ENCODE peak calls at places on chromosomes 6 and 20, in ten cellular contexts. F is glutamatergic neuron; N is fibroblast of mammary gland; S is spleen; E is AG10803; P is CD8-positive, alpha-beta T cell; L is astrocyte of the cerebellum; A is suprapubic skin; I is kidney epithelial cell; H is RWPE1. C is an unnamed sample.

GRCh38 chr20:50259705-50260479 is 69.3 kb downstream of the CEBPB start:
- DNase-seq in F (no peak), N (no peak), S (no peak), E (no peak), P (no peak), L (no peak), A (peak), I (no peak), H (no peak), C (no peak)

GRCh38 chr20:40648505-40649072 is 40.4 kb downstream of the MAFB start:
- DNase-seq in F (no peak), N (no peak), S (no peak), E (no peak), P (no peak), L (no peak), A (no peak), I (no peak), H (no peak), C (no peak)

GRCh38 chr6:133313068-133313467 is 71.9 kb downstream of the EYA4 start:
- DNase-seq in F (no peak), N (no peak), S (no peak), E (no peak), P (no peak), L (no peak), A (no peak), I (no peak), H (no peak), C (no peak)

GRCh38 chr6:82507112-82507511 is 143.5 kb downstream of the TPBG start:
- DNase-seq in F (no peak), N (peak), S (no peak), E (no peak), P (no peak), L (no peak), A (no peak), I (no peak), H (no peak), C (no peak)

GRCh38 chr6:161584051-161584450 is 310.2 kb upstream of the AGPAT4 start:
- DNase-seq in F (no peak), N (peak), S (no peak), E (no peak), P (no peak), L (no peak), A (no peak), I (no peak), H (peak), C (no peak)

GRCh38 chr20:33002087-33002808 is 2.0 kb downstream of the SUN5 start:
- DNase-seq in F (no peak), N (no peak), S (peak), E (no peak), P (no peak), L (no peak), A (no peak), I (no peak), H (no peak), C (no peak)

GRCh38 chr20:5484926-5485325 is 168.2 kb upstream of the PROKR2 start:
- DNase-seq in F (peak), N (no peak), S (no peak), E (no peak), P (no peak), L (no peak), A (no peak), I (no peak), H (no peak), C (no peak)

GRCh38 chr6:158536891-158537798 is 22.7 kb upstream of the TMEM181 start:
- DNase-seq in F (peak), N (peak), S (no peak), E (no peak), P (no peak), L (no peak), A (no peak), I (no peak), H (peak), C (peak)

GRCh38 chr6:28867078-28867414 is 56.7 kb downstream of the TRIM27 start:
- DNase-seq in F (no peak), N (peak), S (no peak), E (peak), P (no peak), L (no peak), A (no peak), I (no peak), H (no peak), C (no peak)

GRCh38 chr6:149233056-149233715 is 84.3 kb upstream of the TAB2 start:
- DNase-seq in F (no peak), N (peak), S (no peak), E (peak), P (peak), L (peak), A (no peak), I (peak), H (peak), C (no peak)

GRCh38 chr20:44660506-44660905 is 9.0 kb upstream of the ADA start:
- DNase-seq in F (no peak), N (peak), S (no peak), E (no peak), P (no peak), L (no peak), A (no peak), I (no peak), H (no peak), C (no peak)

GRCh38 chr6:45728674-45729073 is 287.0 kb downstream of the CLIC5 start:
- DNase-seq in F (no peak), N (peak), S (no peak), E (peak), P (no peak), L (no peak), A (no peak), I (no peak), H (peak), C (no peak)

GRCh38 chr6:33217246-33217645 is 8.9 kb downstream of the RING1 start:
- DNase-seq in F (no peak), N (no peak), S (no peak), E (no peak), P (no peak), L (no peak), A (peak), I (no peak), H (no peak), C (no peak)

GRCh38 chr20:48538856-48539255 is 288.9 kb downstream of the PREX1 start:
- DNase-seq in F (no peak), N (no peak), S (no peak), E (no peak), P (no peak), L (no peak), A (no peak), I (no peak), H (peak), C (no peak)

GRCh38 chr20:34604980-34605788 is 46.7 kb downstream of the MAP1LC3A start:
- DNase-seq in F (no peak), N (peak), S (no peak), E (peak), P (no peak), L (no peak), A (no peak), I (no peak), H (no peak), C (no peak)

GRCh38 chr20:24868396-24868927 is 80.6 kb upstream of the CST7 start:
- DNase-seq in F (no peak), N (no peak), S (no peak), E (no peak), P (no peak), L (no peak), A (no peak), I (no peak), H (no peak), C (no peak)

GRCh38 chr20:5913166-5913565 is 37.2 kb downstream of the TRMT6 start:
- DNase-seq in F (no peak), N (no peak), S (no peak), E (no peak), P (no peak), L (no peak), A (no peak), I (no peak), H (no peak), C (no peak)

GRCh38 chr6:41155132-41155805 is 1.1 kb upstream of the TREML1 start:
- DNase-seq in F (no peak), N (no peak), S (no peak), E (no peak), P (no peak), L (no peak), A (no peak), I (no peak), H (no peak), C (no peak)

GRCh38 chr6:103723438-103723837 is 1136.3 kb downstream of the HACE1 start:
- DNase-seq in F (no peak), N (no peak), S (no peak), E (no peak), P (no peak), L (no peak), A (no peak), I (no peak), H (no peak), C (no peak)

GRCh38 chr20:47922280-47922675 is 137.0 kb upstream of the SULF2 start:
- DNase-seq in F (no peak), N (peak), S (no peak), E (peak), P (no peak), L (no peak), A (no peak), I (no peak), H (peak), C (no peak)

GRCh38 chr20:23103284-23104018 is 17.3 kb upstream of the CD93 start:
- DNase-seq in F (no peak), N (peak), S (peak), E (no peak), P (no peak), L (no peak), A (no peak), I (no peak), H (no peak), C (no peak)

GRCh38 chr6:7559651-7560385 is 18.3 kb downstream of the DSP start:
- DNase-seq in F (no peak), N (peak), S (no peak), E (peak), P (no peak), L (no peak), A (no peak), I (no peak), H (no peak), C (no peak)

GRCh38 chr6:131061771-131062160 is 1.3 kb downstream of the EPB41L2 start:
- DNase-seq in F (no peak), N (no peak), S (no peak), E (no peak), P (no peak), L (no peak), A (no peak), I (no peak), H (no peak), C (no peak)

GRCh38 chr6:142943746-142944125 is 1.2 kb downstream of the HIVEP2 start:
- DNase-seq in F (no peak), N (peak), S (peak), E (peak), P (peak), L (no peak), A (peak), I (no peak), H (no peak), C (no peak)

GRCh38 chr20:5734559-5735137 is 15.6 kb upstream of the SHLD1 start:
- DNase-seq in F (no peak), N (peak), S (no peak), E (no peak), P (no peak), L (no peak), A (no peak), I (no peak), H (no peak), C (no peak)

GRCh38 chr6:107587402-107587801 is 97.5 kb downstream of the SOBP start:
- DNase-seq in F (no peak), N (no peak), S (no peak), E (no peak), P (no peak), L (no peak), A (no peak), I (no peak), H (no peak), C (no peak)

GRCh38 chr6:24990227-24990843 is 54.6 kb upstream of the RIPOR2 start:
- DNase-seq in F (no peak), N (peak), S (no peak), E (peak), P (no peak), L (no peak), A (no peak), I (no peak), H (no peak), C (no peak)

GRCh38 chr20:33681728-33682353 is 4.3 kb downstream of the E2F1 start:
- DNase-seq in F (no peak), N (no peak), S (no peak), E (no peak), P (no peak), L (no peak), A (no peak), I (no peak), H (no peak), C (no peak)

GRCh38 chr20:46651091-46651962 is at the start of gene SLC13A3:
- DNase-seq in F (peak), N (no peak), S (no peak), E (no peak), P (no peak), L (no peak), A (no peak), I (no peak), H (no peak), C (peak)

GRCh38 chr6:130863415-130864230 is 36.4 kb downstream of the SMLR1 start:
- DNase-seq in F (no peak), N (no peak), S (no peak), E (no peak), P (no peak), L (no peak), A (no peak), I (no peak), H (no peak), C (no peak)

GRCh38 chr6:129749749-129750120 is 39.8 kb upstream of the ARHGAP18 start:
- DNase-seq in F (no peak), N (peak), S (no peak), E (peak), P (no peak), L (peak), A (no peak), I (no peak), H (peak), C (no peak)

GRCh38 chr6:37209461-37210205 is 39.7 kb downstream of the PIM1 start:
- DNase-seq in F (no peak), N (no peak), S (no peak), E (no peak), P (peak), L (no peak), A (no peak), I (no peak), H (no peak), C (no peak)

DNA sequence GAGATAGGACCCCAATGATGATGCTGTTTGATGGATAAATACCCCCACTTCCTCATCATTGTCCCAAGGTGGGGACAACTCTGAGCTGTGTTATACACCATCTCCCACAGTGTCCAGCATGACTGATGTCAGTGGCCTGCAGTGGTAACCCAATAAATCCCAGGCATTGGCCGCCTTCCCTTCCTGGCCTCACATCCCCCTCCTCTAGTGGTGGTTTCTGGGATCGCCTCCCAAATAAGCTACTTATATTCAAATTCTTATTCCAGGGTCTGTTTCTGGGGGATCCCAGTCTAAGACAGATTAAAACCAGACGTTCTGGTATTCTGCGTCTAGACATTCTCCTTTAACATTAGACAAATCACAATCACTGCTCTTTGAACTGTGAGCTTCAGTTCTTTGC is 90.6 kb downstream of the SCP2D1 start:
- DNase-seq in F (no peak), N (no peak), S (no peak), E (no peak), P (no peak), L (no peak), A (no peak), I (no peak), H (no peak), C (no peak)
- TF ChIP-seq CTCF in F (peak), N (no peak), S (no peak), E (peak), P (no peak), L (no peak), A (no peak), I (no peak), H (no peak), C (no peak)

DNA sequence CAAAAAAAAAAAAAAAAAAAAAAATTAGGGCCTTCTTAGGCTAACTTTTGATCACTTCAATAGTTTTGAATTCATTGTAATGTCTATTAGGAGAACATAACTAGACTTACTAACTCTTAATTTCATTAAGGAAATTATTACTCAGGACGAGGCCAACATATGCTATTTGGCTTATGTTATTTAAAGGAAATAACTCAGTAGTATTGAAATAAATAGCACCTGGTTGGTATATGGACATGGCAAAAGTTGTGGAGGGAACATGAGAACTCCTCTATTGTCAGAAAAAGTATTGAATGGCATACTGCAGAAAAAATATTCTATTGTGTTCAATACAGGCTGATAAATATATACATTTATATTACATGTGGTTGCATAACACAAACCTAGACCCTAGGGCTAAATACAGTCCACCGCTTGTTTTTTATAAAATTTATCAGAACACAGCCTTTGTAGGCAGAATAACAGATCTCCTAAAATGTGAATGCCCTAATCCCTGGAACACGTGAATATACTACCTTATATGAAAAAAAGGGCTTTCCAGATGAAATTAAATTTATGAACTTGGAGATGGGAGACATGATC is 18.0 kb downstream of the CYP24A1 start:
- DNase-seq in F (no peak), N (no peak), S (no peak), E (no peak), P (no peak), L (no peak), A (no peak), I (no peak), H (no peak), C (no peak)
- TF ChIP-seq CTCF in F (no peak), N (no peak), S (no peak), E (no peak), P (no peak), L (no peak), A (no peak), I (no peak), H (no peak), C (no peak)

DNA sequence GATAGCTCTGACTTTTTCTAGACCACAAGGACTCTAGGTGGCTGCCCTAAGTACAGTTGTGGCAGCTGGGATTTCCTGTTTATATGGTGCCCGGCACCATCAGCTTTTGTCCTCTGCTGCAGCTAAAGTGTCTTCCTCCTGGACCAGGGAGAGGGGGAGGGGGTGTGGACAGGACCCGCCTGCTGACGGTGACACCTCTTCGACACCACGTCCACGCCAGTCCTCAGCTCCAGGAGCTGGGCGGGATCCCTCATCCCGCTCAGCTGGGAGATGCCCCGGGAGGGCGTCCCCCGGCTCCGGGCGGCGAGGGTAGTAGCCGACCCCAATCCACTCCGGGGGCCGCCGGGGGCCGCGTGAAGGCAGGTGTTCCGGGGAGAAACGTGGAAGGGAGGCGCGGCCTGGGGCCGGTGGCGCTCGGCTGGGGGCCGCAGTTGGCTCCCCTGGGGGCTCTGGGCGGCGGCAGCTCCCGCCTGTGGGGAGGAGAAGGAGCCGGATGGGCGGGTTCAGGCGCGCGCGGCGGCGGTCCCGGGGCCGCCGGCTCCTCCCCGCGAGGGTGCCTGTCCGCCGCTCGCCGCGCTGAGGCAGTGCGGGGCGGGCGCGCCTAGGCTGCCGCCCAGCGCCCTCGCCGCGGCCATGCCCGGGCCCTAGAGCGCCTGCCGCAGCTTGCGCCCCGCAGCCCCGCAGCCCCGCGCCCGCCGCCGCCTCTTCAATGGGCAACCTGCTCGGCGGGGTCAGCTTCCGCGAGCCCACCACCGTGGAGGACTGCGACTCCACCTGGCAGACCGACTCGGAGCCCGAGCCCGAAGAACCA is at the start of gene OGFRL1:
- DNase-seq in F (peak), N (peak), S (peak), E (peak), P (peak), L (no peak), A (peak), I (peak), H (peak), C (peak)
- TF ChIP-seq CTCF in F (no peak), N (no peak), S (no peak), E (no peak), P (no peak), L (no peak), A (peak), I (no peak), H (peak), C (no peak)

GRCh38 chr20:43205699-43206098 is 16.0 kb upstream of the PTPRT start:
- DNase-seq in F (no peak), N (no peak), S (no peak), E (no peak), P (no peak), L (no peak), A (no peak), I (no peak), H (no peak), C (no peak)
- TF ChIP-seq CTCF in F (peak), N (no peak), S (no peak), E (no peak), P (no peak), L (no peak), A (no peak), I (peak), H (no peak), C (no peak)

DNA sequence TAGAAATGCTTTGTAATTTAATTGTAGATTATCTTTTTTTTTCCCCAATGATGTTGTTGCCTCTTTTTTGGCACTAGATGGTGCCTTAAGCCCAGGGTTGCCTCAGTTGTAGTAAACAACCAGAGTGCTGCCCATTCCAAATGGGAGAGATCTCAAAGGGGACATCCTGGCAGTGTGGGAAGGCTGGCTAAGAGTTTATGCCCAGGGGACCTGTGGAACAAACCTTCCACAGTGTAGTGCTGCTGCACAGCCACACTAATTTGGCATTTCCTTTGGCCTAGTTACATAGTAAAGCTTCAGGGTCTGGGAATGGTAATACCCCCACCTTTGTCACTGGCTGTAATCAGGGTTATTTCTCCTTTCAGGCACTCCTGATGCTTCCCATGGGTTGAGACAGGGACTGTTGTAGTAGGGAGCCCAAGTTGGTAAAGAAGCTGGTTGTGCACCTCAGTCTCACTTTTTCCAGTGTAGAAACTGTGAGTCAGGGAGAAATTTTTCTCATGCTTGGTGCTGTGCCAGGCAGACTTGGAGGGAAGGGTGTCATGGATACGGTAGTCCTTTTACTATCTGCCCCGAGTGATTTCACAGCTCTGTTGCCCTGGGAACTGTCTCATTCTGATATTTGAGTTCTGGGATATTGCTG is 177.8 kb upstream of the ECI2 start:
- DNase-seq in F (no peak), N (peak), S (no peak), E (peak), P (no peak), L (peak), A (peak), I (peak), H (peak), C (no peak)
- TF ChIP-seq CTCF in F (no peak), N (peak), S (peak), E (peak), P (no peak), L (peak), A (no peak), I (peak), H (peak), C (no peak)

C was measured in progenitor cell of endocrine pancreas.